ENCODE peak calls at places on chromosomes 4 and X, in nine cellular contexts. E, X, F, Z, Q, R, N, P and T are unnamed samples. For H3K4me1 and H3K27me3, the result is how much of the 10 kb centered on the place peaks cover.

GRCh38 chr4:69321153-69321729 is 41.0 kb downstream of the UGT2B28 start:
- DNase-seq in E (no peak), X (no peak), F (no peak), Z (no peak), Q (no peak), R (peak), N (no peak), P (no peak), T (no peak)

GRCh38 chr4:128600410-128600809 is 209.1 kb upstream of the JADE1 start:
- DNase-seq in E (no peak), X (no peak), F (no peak), Z (no peak), Q (no peak), R (peak), N (peak), P (peak), T (no peak)

GRCh38 chr4:184451726-184452125 is 22.6 kb downstream of the IRF2 start:
- DNase-seq in E (no peak), X (no peak), F (no peak), Z (no peak), Q (no peak), R (no peak), N (no peak), P (no peak), T (no peak)

GRCh38 chr4:54320826-54321320 is 91.8 kb downstream of the PDGFRA start:
- DNase-seq in E (no peak), X (no peak), F (no peak), Z (no peak), Q (no peak), R (no peak), N (no peak), P (no peak), T (no peak)

GRCh38 chr4:86549163-86549788 is 44.8 kb upstream of the PTPN13 start:
- DNase-seq in E (no peak), X (no peak), F (no peak), Z (no peak), Q (no peak), R (no peak), N (no peak), P (no peak), T (no peak)

GRCh38 chr4:99679204-99679603 is 21.6 kb upstream of the C4orf54 start:
- DNase-seq in E (peak), X (no peak), F (peak), Z (no peak), Q (peak), R (no peak), N (peak), P (no peak), T (no peak)

GRCh38 chrX:35098419-35098818 is 155.8 kb downstream of the FAM47B start:
- DNase-seq in E (no peak), X (no peak), F (no peak), Z (no peak), Q (no peak), R (no peak), N (no peak), P (no peak), T (no peak)

GRCh38 chr4:78293348-78293747 is 236.2 kb downstream of the FRAS1 start:
- DNase-seq in E (no peak), X (no peak), F (no peak), Z (no peak), Q (no peak), R (no peak), N (peak), P (no peak), T (no peak)

GRCh38 chrX:68488657-68489056 is 10.2 kb upstream of the YIPF6 start:
- DNase-seq in E (no peak), X (no peak), F (no peak), Z (no peak), Q (no peak), R (peak), N (no peak), P (no peak), T (no peak)

GRCh38 chr4:1307951-1308735 is 18.5 kb downstream of the MAEA start:
- DNase-seq in E (peak), X (peak), F (no peak), Z (no peak), Q (no peak), R (no peak), N (no peak), P (no peak), T (no peak)

GRCh38 chrX:22135994-22136684 is 104.0 kb downstream of the PHEX start:
- DNase-seq in E (no peak), X (no peak), F (no peak), Z (peak), Q (no peak), R (no peak), N (peak), P (peak), T (peak)

GRCh38 chr4:242121-242848 is 63.0 kb downstream of the ZNF732 start:
- DNase-seq in E (peak), X (peak), F (peak), Z (no peak), Q (peak), R (peak), N (peak), P (peak), T (peak)

GRCh38 chr4:95715830-95716229 is 124.1 kb upstream of the PDHA2 start:
- DNase-seq in E (no peak), X (no peak), F (no peak), Z (no peak), Q (no peak), R (no peak), N (no peak), P (peak), T (no peak)

GRCh38 chrX:41716767-41717473 is 7.1 kb upstream of the GPR82 start:
- DNase-seq in E (no peak), X (no peak), F (no peak), Z (no peak), Q (no peak), R (no peak), N (no peak), P (no peak), T (no peak)

GRCh38 chrX:65451663-65452062 is 82.9 kb downstream of the LAS1L start:
- DNase-seq in E (no peak), X (no peak), F (no peak), Z (no peak), Q (no peak), R (no peak), N (peak), P (peak), T (peak)

GRCh38 chr4:161762796-161763195 is 401.0 kb downstream of the FSTL5 start:
- DNase-seq in E (no peak), X (no peak), F (no peak), Z (no peak), Q (no peak), R (no peak), N (peak), P (no peak), T (no peak)

GRCh38 chr4:176308441-176308840 is 11.3 kb upstream of the SPCS3 start:
- DNase-seq in E (no peak), X (no peak), F (no peak), Z (no peak), Q (no peak), R (no peak), N (no peak), P (no peak), T (no peak)

GRCh38 chr4:61149278-61149677 is 50.8 kb upstream of the ADGRL3 start:
- DNase-seq in E (no peak), X (no peak), F (no peak), Z (no peak), Q (no peak), R (no peak), N (peak), P (no peak), T (no peak)

GRCh38 chr4:145828802-145829485 is 109.7 kb downstream of the ZNF827 start:
- DNase-seq in E (no peak), X (no peak), F (no peak), Z (no peak), Q (no peak), R (no peak), N (no peak), P (no peak), T (no peak)
- H3K27ac ChIP-seq in E (no peak), X (no peak), F (no peak), Z (no peak), Q (peak), R (no peak), N (no peak), P (no peak), T (no peak)

DNA sequence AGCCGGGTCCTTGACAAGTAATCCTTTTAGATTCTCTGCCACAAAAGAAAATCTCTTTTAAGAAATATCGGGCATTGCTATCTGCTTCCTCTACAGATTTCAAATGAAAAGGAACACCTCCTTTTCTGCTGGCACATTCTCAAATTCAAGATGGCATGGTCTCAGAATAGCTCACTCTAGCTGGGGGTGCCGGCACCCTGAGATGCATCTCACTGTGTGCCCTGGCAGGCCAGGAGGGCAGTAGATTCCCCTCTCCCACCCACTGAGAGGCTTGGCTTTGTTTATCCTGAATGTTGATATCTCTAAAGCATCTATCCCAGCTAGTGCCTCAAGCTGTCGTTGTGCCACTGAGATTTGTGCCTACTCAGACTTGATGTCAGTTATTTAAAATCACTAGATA is 319.5 kb downstream of the ARHGAP10 start:
- DNase-seq in E (no peak), X (no peak), F (no peak), Z (no peak), Q (no peak), R (no peak), N (no peak), P (no peak), T (no peak)
- H3K4me1 ChIP-seq in E (half or more), X (under half), F (under half), Z (under half), Q (half or more), R (under half), N (under half), P (under half), T (under half)

DNA sequence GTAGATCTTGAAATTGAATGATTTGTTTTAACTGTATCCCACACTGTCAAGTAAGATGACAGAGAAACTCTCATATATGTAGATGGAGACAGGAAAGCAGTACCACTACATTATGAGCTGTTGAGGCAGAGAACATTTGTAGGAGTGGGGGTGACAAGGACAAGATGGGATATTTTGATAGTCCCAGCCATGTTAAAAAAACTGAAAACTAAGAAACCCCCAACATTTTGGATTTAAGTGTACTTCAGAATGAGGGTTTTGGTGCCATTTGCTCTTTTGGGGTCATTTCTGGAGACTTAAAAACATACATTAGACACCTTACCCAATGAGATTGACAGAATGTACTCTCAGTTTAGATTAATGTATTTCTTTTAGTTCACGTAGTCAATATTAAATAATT is 149.9 kb upstream of the SLC4A4 start:
- DNase-seq in E (no peak), X (no peak), F (no peak), Z (no peak), Q (no peak), R (no peak), N (peak), P (no peak), T (no peak)
- H3K27me3 ChIP-seq in E (under half), X (under half), F (under half), Z (under half), Q (under half), R (under half), N (under half), P (under half), T (half or more)

DNA sequence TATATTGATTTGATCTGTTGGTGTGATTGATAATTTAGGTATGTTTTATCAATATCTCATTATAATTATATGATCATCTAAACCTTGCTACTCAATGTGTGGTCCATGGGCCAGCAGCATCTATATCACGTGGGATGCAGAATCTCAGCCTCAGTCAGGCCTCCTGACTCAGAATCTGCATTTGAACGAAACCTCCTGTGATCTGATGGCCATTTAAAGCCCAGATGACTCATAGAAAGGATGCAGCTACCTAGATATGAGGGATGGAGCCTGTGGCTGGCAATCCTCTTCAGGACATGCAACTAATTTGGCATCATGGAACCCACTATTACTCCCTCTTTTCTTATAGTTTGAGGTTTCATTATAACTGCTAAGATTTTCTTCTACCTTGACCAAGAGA is 11.3 kb upstream of the CHRNA9 start:
- DNase-seq in E (no peak), X (no peak), F (no peak), Z (no peak), Q (no peak), R (no peak), N (no peak), P (peak), T (no peak)
- H3K27ac ChIP-seq in E (no peak), X (no peak), F (no peak), Z (no peak), Q (no peak), R (no peak), N (no peak), P (no peak), T (no peak)

GRCh38 chr4:153185453-153185852 is 18.8 kb upstream of the TRIM2 start:
- DNase-seq in E (no peak), X (no peak), F (no peak), Z (no peak), Q (no peak), R (no peak), N (no peak), P (no peak), T (no peak)
- H3K4me1 ChIP-seq in E (under half), X (under half), F (under half), Z (under half), Q (under half), R (under half), N (under half), P (under half), T (under half)

DNA sequence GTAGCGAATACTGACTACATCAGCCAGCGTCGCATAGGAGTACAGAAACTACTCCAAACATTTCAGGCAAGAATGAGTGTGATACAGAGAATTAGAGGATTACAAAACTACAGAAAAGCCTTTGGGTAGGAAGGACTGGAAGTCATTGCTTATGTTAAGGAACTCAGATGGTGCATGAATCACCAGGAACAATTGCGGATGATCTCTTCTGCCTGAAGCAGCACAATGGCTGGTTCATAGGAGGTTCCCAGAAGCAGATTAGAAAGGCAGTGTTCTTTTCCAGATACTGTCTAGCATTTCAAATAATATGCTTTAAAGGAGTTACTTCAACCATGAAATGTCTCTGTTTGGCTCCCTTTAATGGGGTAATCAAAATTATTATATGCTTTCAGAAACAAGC is 42.5 kb upstream of the MAP9 start:
- DNase-seq in E (no peak), X (no peak), F (no peak), Z (no peak), Q (no peak), R (no peak), N (peak), P (no peak), T (peak)
- H3K27me3 ChIP-seq in E (under half), X (under half), F (under half), Z (under half), Q (under half), R (under half), N (under half), P (under half), T (under half)

GRCh38 chr4:3500111-3500510 is 32.1 kb downstream of the LRPAP1 start:
- DNase-seq in E (no peak), X (no peak), F (no peak), Z (no peak), Q (no peak), R (no peak), N (no peak), P (no peak), T (no peak)

GRCh38 chr4:3499710-3500109 is 32.5 kb downstream of the LRPAP1 start:
- DNase-seq in E (no peak), X (no peak), F (no peak), Z (no peak), Q (no peak), R (no peak), N (no peak), P (no peak), T (no peak)

GRCh38 chr4:3501825-3502425 is 30.3 kb downstream of the LRPAP1 start:
- DNase-seq in E (no peak), X (no peak), F (no peak), Z (no peak), Q (peak), R (no peak), N (no peak), P (no peak), T (no peak)

GRCh38 chr4:3501126-3501824 is 30.9 kb downstream of the LRPAP1 start:
- DNase-seq in E (no peak), X (no peak), F (no peak), Z (no peak), Q (no peak), R (no peak), N (no peak), P (no peak), T (no peak)

GRCh38 chr4:3500634-3501101 is 31.6 kb downstream of the LRPAP1 start:
- DNase-seq in E (no peak), X (no peak), F (no peak), Z (no peak), Q (no peak), R (no peak), N (no peak), P (no peak), T (no peak)
- H3K27ac ChIP-seq in E (no peak), X (no peak), F (no peak), Z (no peak), Q (no peak), R (no peak), N (no peak), P (no peak), T (no peak)

GRCh38 chrX:155953055-155953454 is 44.4 kb upstream of the IL9R start:
- DNase-seq in E (no peak), X (no peak), F (no peak), Z (no peak), Q (no peak), R (no peak), N (no peak), P (no peak), T (no peak)
- H3K4me1 ChIP-seq in E (under half), X (under half), F (under half), Z (under half), Q (under half), R (under half), N (under half), P (under half), T (under half)

DNA sequence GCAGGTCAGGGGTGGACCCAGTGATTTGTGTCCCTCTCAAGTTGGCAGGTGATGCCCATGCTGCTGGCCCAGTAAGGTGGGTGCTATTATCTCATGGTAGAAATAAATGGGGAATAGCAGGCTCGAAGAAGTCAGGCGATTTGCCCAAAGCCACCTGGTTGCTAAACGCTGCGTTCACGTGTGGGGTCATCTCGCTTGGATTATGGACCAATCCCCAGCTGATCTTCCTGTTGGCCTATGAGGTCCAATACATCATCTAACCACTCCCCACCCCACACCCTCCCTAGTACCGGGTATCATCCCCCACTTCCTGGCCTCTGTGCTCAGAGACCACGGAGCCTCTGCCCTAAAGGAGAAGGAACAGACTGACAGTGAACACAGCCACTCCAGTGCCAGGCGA is 18.3 kb upstream of the MSX1 start:
- DNase-seq in E (peak), X (no peak), F (no peak), Z (no peak), Q (no peak), R (no peak), N (no peak), P (no peak), T (no peak)
- H3K27me3 ChIP-seq in E (under half), X (under half), F (under half), Z (under half), Q (under half), R (under half), N (under half), P (under half), T (half or more)

GRCh38 chr4:151408380-151408629 is 671 bp upstream of the FHIP1A start:
- DNase-seq in E (no peak), X (no peak), F (no peak), Z (no peak), Q (no peak), R (no peak), N (no peak), P (no peak), T (no peak)
- H3K27ac ChIP-seq in E (peak), X (peak), F (peak), Z (no peak), Q (peak), R (peak), N (no peak), P (peak), T (no peak)